ENCODE peak calls at places on chromosomes 7 and 10, in four cellular contexts. T is hepatocyte, V is AG04449, H is A549. R is an unnamed sample.

GRCh38 chr7:21886396-21886795 is 59.3 kb downstream of the CDCA7L start:
- DNase-seq in T (no peak), V (no peak), H (no peak), R (no peak)

GRCh38 chr7:3117488-3118228 is 74.0 kb upstream of the CARD11 start:
- DNase-seq in T (no peak), V (no peak), H (no peak), R (no peak)

GRCh38 chr10:112812571-112812970 is 137.5 kb upstream of the TCF7L2 start:
- DNase-seq in T (no peak), V (no peak), H (no peak), R (no peak)

GRCh38 chr10:78471723-78472541 is 438.3 kb downstream of the RPS24 start:
- DNase-seq in T (peak; percentile 50), V (no peak), H (no peak), R (no peak)

GRCh38 chr7:64685741-64686140 is 19.8 kb downstream of the ZNF107 start:
- DNase-seq in T (no peak), V (no peak), H (no peak), R (no peak)

GRCh38 chr7:55235115-55235514 is 130.0 kb upstream of the LANCL2 start:
- DNase-seq in T (no peak), V (no peak), H (no peak), R (no peak)

GRCh38 chr7:113078321-113078720 is 8.3 kb downstream of the GPR85 start:
- DNase-seq in T (no peak), V (no peak), H (no peak), R (no peak)

GRCh38 chr10:22610595-22610994 is 103.8 kb downstream of the PIP4K2A start:
- DNase-seq in T (no peak), V (no peak), H (no peak), R (no peak)

GRCh38 chr7:141276031-141276430 is 202.2 kb downstream of the TMEM178B start:
- DNase-seq in T (no peak), V (no peak), H (no peak), R (peak; percentile 3)

GRCh38 chr7:30886608-30887011 is 25.0 kb upstream of the AQP1 start:
- DNase-seq in T (no peak), V (no peak), H (no peak), R (peak; percentile 84)

GRCh38 chr10:77027576-77027975 is 610.0 kb downstream of the KCNMA1 start:
- DNase-seq in T (no peak), V (no peak), H (no peak), R (no peak)

DNA sequence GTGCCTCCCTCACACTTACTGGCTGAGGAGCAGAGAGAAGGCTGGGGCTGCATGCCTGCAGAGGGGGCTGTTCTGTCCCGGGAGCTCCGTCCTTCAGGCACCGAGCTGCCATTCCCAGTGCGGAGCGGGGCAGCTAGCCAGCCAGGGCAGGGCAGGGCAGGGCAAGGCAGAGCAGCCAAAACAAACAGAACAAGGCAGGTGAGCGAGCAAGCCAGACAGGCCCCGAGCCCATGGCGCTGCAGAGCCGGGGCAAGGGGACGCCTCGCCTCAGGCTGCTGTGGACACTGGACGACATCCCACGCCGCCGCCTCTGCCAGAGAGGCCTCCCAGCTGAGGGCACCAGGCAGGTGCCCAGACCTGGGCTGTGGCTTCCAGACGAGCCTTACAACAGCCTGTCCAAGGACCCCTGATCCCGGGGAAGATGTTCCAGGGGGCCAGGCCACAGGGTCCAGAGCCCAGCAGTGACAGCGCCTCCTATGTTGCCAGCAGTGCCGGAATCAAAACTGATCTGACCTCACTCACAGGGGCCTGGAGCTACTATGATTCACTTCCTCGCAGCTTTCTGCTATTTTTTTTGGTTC is 8.2 kb upstream of the NDST2 start:
- DNase-seq in T (no peak), V (no peak), H (no peak), R (peak; percentile 41)
- TF ChIP-seq CTCF in T (no peak), V (no peak), H (no peak), R (peak; percentile 14)

DNA sequence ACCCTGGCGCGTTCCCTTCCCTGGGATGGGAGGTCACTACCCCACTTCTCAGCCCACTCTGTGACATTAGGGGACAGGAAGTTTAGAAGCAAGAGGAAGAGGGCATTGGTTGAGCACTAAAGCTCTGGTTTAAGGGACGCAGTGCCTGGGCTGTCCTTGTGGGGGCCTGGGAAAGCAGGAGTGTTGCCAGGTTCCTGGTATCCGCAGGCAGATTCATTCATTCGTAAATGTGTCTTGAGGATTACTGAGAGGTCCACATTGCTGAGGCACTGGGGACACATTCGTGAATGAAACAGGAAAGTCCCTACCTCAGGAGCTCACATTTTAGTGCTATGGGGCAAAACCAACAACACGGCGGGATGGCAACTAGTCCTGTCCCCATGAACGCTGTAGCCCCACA is 69.4 kb downstream of the COL13A1 start:
- DNase-seq in T (no peak), V (no peak), H (no peak), R (no peak)
- H3K4me3 ChIP-seq in T (no peak overlapping the region), V (no peak overlapping the region), H (no peak overlapping the region), R (no peak overlapping the region)

DNA sequence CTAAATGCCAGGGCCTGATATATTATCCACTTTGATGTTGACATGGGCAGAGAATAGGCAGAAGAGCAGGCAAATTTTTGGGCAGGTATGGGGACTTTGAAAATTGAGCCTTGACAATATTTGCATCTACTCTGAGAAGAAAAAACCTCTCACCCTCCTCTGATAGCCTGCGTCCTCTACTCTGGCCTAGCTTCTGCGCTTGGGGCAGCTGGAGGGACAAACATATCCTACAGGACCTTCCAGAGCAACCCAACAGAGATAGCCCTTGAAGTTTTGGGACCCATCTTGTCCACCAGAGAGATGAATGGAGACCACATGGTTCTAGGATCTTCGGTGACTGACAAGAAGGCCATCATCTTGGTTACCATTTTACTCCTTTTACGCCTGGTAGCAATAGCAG is at the start of gene TAS2R60:
- DNase-seq in T (no peak), V (no peak), H (no peak), R (no peak)
- TF ChIP-seq CTCF in T (no peak), V (no peak), H (no peak), R (no peak)

DNA sequence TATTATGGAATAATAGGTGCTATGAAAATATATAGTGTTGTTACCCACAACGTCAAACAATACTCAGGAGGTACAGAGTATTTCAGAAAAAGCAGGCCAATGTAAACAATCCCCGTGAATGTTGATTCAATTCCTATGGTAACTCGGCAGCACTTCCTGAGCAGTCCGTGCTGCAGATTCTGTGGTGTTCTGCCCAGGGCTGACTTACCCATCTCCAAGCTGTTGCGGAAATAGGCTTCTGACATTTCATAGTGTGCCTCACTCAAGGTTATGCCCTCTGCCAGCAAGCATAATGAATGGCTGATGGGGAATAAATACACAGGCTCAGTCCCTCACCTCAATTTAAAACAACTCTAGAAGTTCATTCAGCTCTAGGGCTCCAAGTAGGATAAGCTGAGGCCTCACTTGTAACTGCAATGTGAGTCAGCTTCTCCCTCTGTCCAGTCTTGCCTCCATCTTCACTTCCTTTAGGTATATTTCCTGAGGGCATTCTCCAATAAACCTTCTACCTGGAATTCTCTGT is 177.6 kb downstream of the GNAI1 start:
- DNase-seq in T (peak; percentile 51), V (no peak), H (peak; percentile 4), R (peak; percentile 22)
- H3K4me3 ChIP-seq in T (no peak overlapping the region), V (no peak overlapping the region), H (no peak overlapping the region), R (no peak overlapping the region)

DNA sequence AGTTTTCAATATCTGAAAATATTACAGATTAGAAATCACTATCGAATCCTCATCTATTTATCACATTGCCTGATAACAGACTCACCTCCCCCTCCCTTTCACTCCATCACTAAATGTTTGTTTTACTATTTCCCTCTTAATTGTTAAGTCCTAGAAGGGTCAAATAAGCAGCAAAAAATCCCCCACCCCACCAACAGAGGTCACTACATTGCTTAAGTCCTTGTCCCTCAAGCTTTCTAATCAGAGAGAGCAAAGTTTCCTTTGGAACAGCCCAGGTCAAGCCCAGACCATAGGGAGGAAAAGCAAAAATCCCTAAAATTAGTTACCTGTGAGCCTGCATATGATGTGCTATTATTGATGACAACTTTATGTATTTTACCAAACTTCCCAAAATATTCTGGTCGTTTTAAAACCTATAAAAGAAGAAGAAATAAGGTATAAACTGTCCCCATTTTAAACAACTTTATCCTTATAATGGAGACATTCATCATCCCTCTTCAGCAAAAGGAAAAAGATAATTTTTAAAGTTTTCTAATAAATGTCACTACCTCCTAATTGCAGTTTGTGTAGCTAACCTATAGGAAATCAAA is 95.0 kb downstream of the CNOT4 start:
- DNase-seq in T (peak; percentile 60), V (no peak), H (peak; percentile 16), R (peak; percentile 75)
- TF ChIP-seq CTCF in T (peak; percentile 47), V (peak; percentile 39), H (peak; percentile 68), R (peak; percentile 63)

GRCh38 chr10:75263806-75264205 is 28.0 kb upstream of the COMTD1 start:
- DNase-seq in T (no peak), V (no peak), H (no peak), R (no peak)

GRCh38 chr10:75269605-75270004 is 33.8 kb upstream of the COMTD1 start:
- DNase-seq in T (no peak), V (no peak), H (no peak), R (no peak)

GRCh38 chr10:75261813-75262725 is 26.3 kb upstream of the COMTD1 start:
- DNase-seq in T (peak; percentile 59), V (no peak), H (no peak), R (peak; percentile 6)

GRCh38 chr10:75266945-75267344 is 31.2 kb upstream of the COMTD1 start:
- DNase-seq in T (no peak), V (no peak), H (no peak), R (no peak)

DNA sequence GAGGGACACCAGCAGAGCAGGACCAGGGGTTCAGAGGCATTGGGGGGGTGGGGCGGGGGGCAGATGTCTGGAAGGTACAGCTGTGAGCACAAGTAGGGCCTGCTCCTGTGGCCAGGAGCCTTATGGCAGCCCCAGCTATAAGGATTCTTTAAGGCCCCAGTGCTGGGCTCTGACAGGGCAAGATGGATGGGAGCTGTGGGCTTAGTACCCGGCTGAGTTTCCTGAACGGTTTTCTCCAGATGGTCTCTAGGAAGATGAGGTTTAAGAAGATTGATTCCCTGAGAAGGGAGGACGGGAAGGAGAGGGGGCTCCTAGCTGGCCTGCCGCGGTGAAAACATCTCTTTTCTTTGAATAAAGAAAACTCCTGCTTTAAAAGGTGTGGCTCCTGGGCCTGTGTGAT is 30.1 kb upstream of the COMTD1 start:
- DNase-seq in T (no peak), V (no peak), H (no peak), R (no peak)
- H3K4me3 ChIP-seq in T (no peak overlapping the region), V (no peak overlapping the region), H (no peak overlapping the region), R (no peak overlapping the region)

GRCh38 chr7:26499316-26499897 is 207.7 kb downstream of the SNX10 start:
- DNase-seq in T (no peak), V (no peak), H (no peak), R (no peak)
- TF ChIP-seq CTCF in T (no peak), V (no peak), H (no peak), R (no peak)

GRCh38 chr7:43879477-43879876 is 10.2 kb upstream of the MRPS24 start:
- DNase-seq in T (no peak), V (no peak), H (no peak), R (peak; percentile 88)

GRCh38 chr7:43876266-43876665 is 6.9 kb upstream of the MRPS24 start:
- DNase-seq in T (no peak), V (no peak), H (no peak), R (no peak)

GRCh38 chr7:43877968-43878864 is 8.9 kb upstream of the MRPS24 start:
- DNase-seq in T (no peak), V (no peak), H (no peak), R (no peak)

GRCh38 chr7:43878867-43879266 is 9.6 kb upstream of the MRPS24 start:
- DNase-seq in T (no peak), V (no peak), H (no peak), R (no peak)

GRCh38 chr7:43876976-43877745 is 7.8 kb upstream of the MRPS24 start:
- DNase-seq in T (no peak), V (no peak), H (no peak), R (no peak)
- H3K4me3 ChIP-seq in T (no peak overlapping the region), V (no peak overlapping the region), H (no peak overlapping the region), R (no peak overlapping the region)

R was measured in fibroblast of mammary gland.